ENCODE peak calls at places on chromosomes 16 and 17, in five cellular contexts. Z is H1, U is mesenchymal stem cell, D is IMR-90, V is neuronal stem cell. Y is an unnamed sample.

GRCh38 chr16:69798466-69798865 is 36.3 kb downstream of the WWP2 start:
- DNase-seq in U (no peak), Z (no peak), V (no peak), D (peak; percentile 6), Y (peak; percentile 30)

GRCh38 chr17:17354560-17355357 is 51.6 kb downstream of the NT5M start:
- DNase-seq in D (peak; percentile 60), V (peak; percentile 77), Z (peak; percentile 67), U (peak; percentile 70), Y (peak; percentile 72)

GRCh38 chr16:22672830-22673210 is 141.1 kb upstream of the HS3ST2 start:
- DNase-seq in Z (no peak), D (no peak), V (no peak), U (no peak), Y (no peak)

GRCh38 chr16:57574646-57575467 is 32.4 kb downstream of the ADGRG5 start:
- DNase-seq in D (no peak), Z (no peak), U (no peak), V (no peak), Y (no peak)

GRCh38 chr16:81901483-81901882 is 109.8 kb downstream of the SDR42E1 start:
- DNase-seq in V (no peak), U (no peak), Z (no peak), D (no peak), Y (no peak)

GRCh38 chr17:48550313-48551205 is 5.7 kb upstream of the HOXB2 start:
- DNase-seq in U (peak; percentile 35), D (peak; percentile 40), V (no peak), Z (no peak), Y (no peak)

GRCh38 chr16:1677942-1678499 is at the start of gene JPT2:
- DNase-seq in U (peak; percentile 95), D (peak; percentile 95), V (peak; percentile 95), Z (peak; percentile 88), Y (peak; percentile 99)

GRCh38 chr17:69434164-69434579 is 19.7 kb downstream of the MAP2K6 start:
- DNase-seq in V (no peak), U (peak; percentile 69), D (peak; percentile 26), Z (no peak), Y (no peak)

GRCh38 chr17:28379814-28380571 is 8.5 kb downstream of the SARM1 start:
- DNase-seq in U (no peak), V (no peak), Z (no peak), D (peak; percentile 57), Y (peak; percentile 90)

GRCh38 chr17:66494023-66494803 is 191.8 kb downstream of the PRKCA start:
- DNase-seq in U (peak; percentile 94), D (peak; percentile 94), Z (no peak), V (no peak), Y (peak; percentile 39)

GRCh38 chr16:58196898-58197313 is 1.0 kb downstream of the CSNK2A2 start:
- DNase-seq in D (peak; percentile 48), U (peak; percentile 22), V (no peak), Z (no peak), Y (peak; percentile 26)

GRCh38 chr17:30429155-30429554 is 48.1 kb upstream of the GOSR1 start:
- DNase-seq in Z (no peak), D (peak; percentile 55), V (no peak), U (no peak), Y (no peak)

GRCh38 chr16:9860876-9861275 is 321.4 kb downstream of the GRIN2A start:
- DNase-seq in Z (no peak), D (no peak), V (no peak), U (no peak), Y (no peak)

GRCh38 chr16:46899443-46900143 is 15.4 kb downstream of the GPT2 start:
- DNase-seq in U (peak; percentile 4), V (no peak), Z (no peak), D (peak; percentile 23), Y (no peak)

GRCh38 chr17:3012926-3013581 is 50.4 kb downstream of the OR1D5 start:
- DNase-seq in Z (peak; percentile 62), V (peak; percentile 52), D (peak; percentile 40), U (peak; percentile 43), Y (peak; percentile 83)

GRCh38 chr17:4214142-4214541 is 49.6 kb downstream of the ANKFY1 start:
- DNase-seq in D (no peak), V (no peak), U (no peak), Z (no peak), Y (no peak)

GRCh38 chr17:55420067-55420775 is 1.4 kb downstream of the MMD start:
- DNase-seq in D (no peak), V (no peak), Z (no peak), U (no peak), Y (no peak)

GRCh38 chr17:78618264-78619066 is 41.3 kb upstream of the DNAH17 start:
- DNase-seq in V (no peak), D (no peak), U (no peak), Z (no peak), Y (no peak)

GRCh38 chr16:6531067-6531466 is 801.6 kb upstream of the RBFOX1 start:
- DNase-seq in V (no peak), Z (no peak), U (no peak), D (no peak), Y (no peak)

GRCh38 chr17:20927586-20927985 is 115.2 kb downstream of the USP22 start:
- DNase-seq in Z (no peak), D (no peak), U (no peak), V (no peak), Y (no peak)

GRCh38 chr17:60079401-60079861 is 710 bp upstream of the HEATR6 start:
- DNase-seq in Z (no peak), D (no peak), V (no peak), U (peak; percentile 49), Y (no peak)

GRCh38 chr16:12081048-12081404 is 104.5 kb downstream of the SNX29 start:
- DNase-seq in V (no peak), Z (no peak), U (no peak), D (no peak), Y (no peak)

GRCh38 chr17:3979276-3979583 is 15.0 kb upstream of the ATP2A3 start:
- DNase-seq in D (no peak), U (no peak), V (no peak), Z (no peak), Y (peak; percentile 30)

GRCh38 chr16:79047337-79047736 is 553.2 kb downstream of the MAF start:
- DNase-seq in D (no peak), U (peak; percentile 7), Z (no peak), V (no peak), Y (peak; percentile 30)

GRCh38 chr16:74462361-74462760 is 41.1 kb upstream of the CLEC18B start:
- DNase-seq in D (no peak), V (no peak), Z (no peak), U (no peak), Y (no peak)

GRCh38 chr16:50540711-50541007 is 7.5 kb upstream of the NKD1 start:
- DNase-seq in D (no peak), U (no peak), V (no peak), Z (no peak), Y (no peak)

GRCh38 chr16:87570938-87571867 is 31.1 kb upstream of the JPH3 start:
- DNase-seq in U (peak; percentile 75), Z (no peak), V (no peak), D (peak; percentile 53), Y (peak; percentile 79)

GRCh38 chr17:48187867-48188608 is 80.5 kb downstream of the SNX11 start:
- DNase-seq in U (no peak), V (no peak), D (no peak), Z (no peak), Y (no peak)

GRCh38 chr16:85928411-85928820 is 29.5 kb downstream of the IRF8 start:
- DNase-seq in D (peak; percentile 10), V (no peak), Z (no peak), U (peak; percentile 89), Y (no peak)

GRCh38 chr17:43670645-43671074 is 8.9 kb upstream of the MEOX1 start:
- DNase-seq in V (no peak), Z (no peak), U (no peak), D (no peak), Y (no peak)

GRCh38 chr17:43669971-43670644 is 8.4 kb upstream of the MEOX1 start:
- DNase-seq in U (no peak), V (no peak), Z (no peak), D (peak; percentile 81), Y (peak; percentile 43)

GRCh38 chr17:43671755-43672502 is 10.2 kb upstream of the MEOX1 start:
- DNase-seq in U (no peak), D (no peak), V (no peak), Z (no peak), Y (no peak)

GRCh38 chr17:43673516-43674323 is 12.0 kb upstream of the MEOX1 start:
- DNase-seq in U (peak; percentile 69), V (peak; percentile 69), Z (no peak), D (peak; percentile 60), Y (peak; percentile 67)

DNA sequence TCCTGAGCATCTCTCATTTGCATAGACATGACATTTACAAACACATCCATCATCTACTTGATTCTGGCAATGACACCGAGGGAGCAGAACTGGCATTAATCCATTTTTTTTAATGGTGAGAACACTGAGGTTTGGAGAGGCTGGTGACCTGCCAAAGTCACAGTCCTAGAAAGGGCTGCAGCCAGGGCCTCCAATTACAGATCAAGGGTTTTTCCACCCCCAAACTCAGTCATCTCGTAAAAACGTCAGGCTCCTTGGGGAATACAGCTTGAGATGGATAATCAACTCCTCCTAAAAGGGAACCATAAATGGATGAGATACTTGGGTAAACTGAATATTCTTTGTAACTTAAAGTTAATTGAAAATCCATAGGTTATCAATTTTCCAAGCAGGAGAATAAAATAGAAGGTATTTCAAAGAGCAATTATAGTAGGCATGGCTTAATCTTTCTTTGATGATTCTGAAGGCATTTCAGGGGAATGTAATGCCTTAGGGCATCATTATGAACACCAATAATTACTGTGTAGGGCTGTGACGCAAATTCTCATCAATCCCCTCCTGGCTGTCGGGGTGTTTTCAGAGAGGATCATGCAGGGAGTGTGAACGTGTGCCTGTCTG is 9.5 kb upstream of the MEOX1 start:
- DNase-seq in V (no peak), D (no peak), Z (no peak), U (no peak), Y (no peak)
- H2AK5ac ChIP-seq in V (no peak overlapping the region), D (no peak overlapping the region), Z (no peak overlapping the region), U (no peak overlapping the region), Y (no peak overlapping the region)

GRCh38 chr17:73067075-73067474 is 25.4 kb downstream of the SLC39A11 start:
- DNase-seq in V (no peak), D (peak; percentile 35), Z (no peak), U (peak; percentile 9), Y (no peak)
- H3K18ac ChIP-seq in V (no peak overlapping the region), D (peak overlapping the region; percentile 96), Z (no peak overlapping the region), U (no peak overlapping the region), Y (no peak overlapping the region)

DNA sequence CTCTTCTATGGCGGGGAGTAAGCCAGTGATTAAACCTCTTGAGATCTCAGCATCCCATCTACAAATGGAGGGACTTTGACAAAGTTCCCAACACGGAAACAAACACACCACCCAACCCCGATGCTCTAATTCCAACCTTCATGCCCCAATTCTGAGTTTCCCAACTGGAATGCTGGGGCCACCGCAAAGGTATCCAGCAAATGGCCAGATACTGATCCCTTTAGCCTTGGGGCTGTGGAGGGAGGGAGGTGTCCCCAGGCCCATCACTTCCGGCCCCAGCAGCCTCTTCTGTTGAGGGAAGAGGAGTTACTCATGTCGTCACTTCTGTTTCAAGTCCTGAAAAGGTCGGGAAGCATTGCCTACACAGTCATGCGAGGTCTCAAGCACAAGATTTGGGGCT is 154.8 kb upstream of the RPH3AL start:
- DNase-seq in U (no peak), Z (no peak), D (no peak), V (no peak), Y (no peak)
- H3K23ac ChIP-seq in U (no peak overlapping the region), Z (no peak overlapping the region), D (no peak overlapping the region), V (no peak overlapping the region), Y (no peak overlapping the region)

DNA sequence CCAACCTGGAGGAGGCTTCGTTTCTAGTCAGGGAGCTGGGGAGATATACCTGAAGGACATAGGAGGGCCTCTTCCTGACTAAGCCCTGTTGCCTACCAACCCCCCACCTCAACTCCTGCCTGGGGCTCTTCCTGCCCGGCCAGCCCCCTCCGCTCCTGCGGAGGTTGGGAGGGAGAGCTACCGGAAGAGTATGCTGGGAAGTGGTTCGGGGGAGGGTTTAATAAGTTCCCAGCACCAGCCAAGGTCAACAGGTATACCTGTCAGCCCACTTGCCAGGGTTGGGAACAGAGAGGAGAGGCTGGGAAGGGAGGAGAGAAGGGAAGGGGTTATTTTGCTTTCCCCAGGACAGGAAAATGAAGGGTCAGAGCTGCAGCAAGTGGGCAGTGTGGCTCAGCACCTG is 4.7 kb downstream of the PPP1R1B start:
- DNase-seq in V (no peak), D (no peak), U (no peak), Z (no peak), Y (peak; percentile 90)
- H2AK5ac ChIP-seq in V (no peak overlapping the region), D (no peak overlapping the region), U (no peak overlapping the region), Z (peak overlapping the region; percentile 7), Y (peak overlapping the region; percentile 78)